ENCODE peak calls at places on chromosomes 5 and 9, in six cellular contexts. C is heart left ventricle, D is IMR-90, E is endothelial cell of umbilical vein, P is transverse colon, I is body of pancreas. O is an unnamed sample.

GRCh38 chr5:124906339-124907097 is 160.1 kb upstream of the ZNF608 start:
- DNase-seq in C (peak; percentile 81), D (peak; percentile 79), E (peak; percentile 89), P (peak; percentile 62), I (peak; percentile 85), O (peak; percentile 85)

GRCh38 chr5:54663876-54664275 is 146.3 kb downstream of the SNX18 start:
- DNase-seq in C (no peak), D (peak; percentile 96), E (no peak), P (peak; percentile 22), I (peak; percentile 59), O (peak; percentile 61)

GRCh38 chr5:126358525-126358924 is 64.7 kb upstream of the GRAMD2B start:
- DNase-seq in C (no peak), D (peak; percentile 49), E (no peak), P (no peak), I (no peak), O (no peak)

GRCh38 chr9:127949827-127950512 is 12.3 kb upstream of the DPM2 start:
- DNase-seq in C (peak; percentile 62), D (no peak), E (no peak), P (no peak), I (no peak), O (no peak)

GRCh38 chr9:16442622-16443021 is 427.8 kb downstream of the BNC2 start:
- DNase-seq in C (no peak), D (peak; percentile 58), E (no peak), P (no peak), I (no peak), O (peak; percentile 67)

GRCh38 chr5:98768160-98769005 is 5.1 kb upstream of the RGMB start:
- DNase-seq in C (peak; percentile 41), D (peak; percentile 73), E (peak; percentile 78), P (peak; percentile 61), I (peak; percentile 32), O (peak; percentile 29)

GRCh38 chr5:39274388-39275085 is 55.2 kb upstream of the FYB1 start:
- DNase-seq in C (no peak), D (no peak), E (peak; percentile 67), P (no peak), I (no peak), O (no peak)

GRCh38 chr9:136839229-136840139 is 2.8 kb upstream of the AJM1 start:
- DNase-seq in C (no peak), D (no peak), E (no peak), P (no peak), I (no peak), O (no peak)

GRCh38 chr5:154274828-154275185 is 84.3 kb downstream of the GALNT10 start:
- DNase-seq in C (no peak), D (peak; percentile 37), E (no peak), P (no peak), I (no peak), O (no peak)

GRCh38 chr5:96336351-96336985 is 96.6 kb downstream of the PCSK1 start:
- DNase-seq in C (peak; percentile 59), D (peak; percentile 93), E (peak; percentile 92), P (peak; percentile 79), I (peak; percentile 90), O (peak; percentile 65)

GRCh38 chr9:124399999-124400940 is 15.0 kb downstream of the PSMB7 start:
- DNase-seq in C (no peak), D (peak; percentile 44), E (no peak), P (no peak), I (no peak), O (no peak)

GRCh38 chr5:84304591-84304990 is 80.1 kb downstream of the EDIL3 start:
- DNase-seq in C (no peak), D (peak; percentile 12), E (peak; percentile 46), P (no peak), I (no peak), O (no peak)

GRCh38 chr5:124111886-124112285 is 599.9 kb downstream of the CSNK1G3 start:
- DNase-seq in C (no peak), D (peak; percentile 11), E (no peak), P (no peak), I (no peak), O (no peak)

GRCh38 chr9:133714606-133715294 is 23.4 kb downstream of the SARDH start:
- DNase-seq in C (peak; percentile 69), D (peak; percentile 84), E (no peak), P (no peak), I (peak; percentile 57), O (peak; percentile 76)

GRCh38 chr5:150109921-150110320 is 23.6 kb upstream of the CSF1R start:
- DNase-seq in C (no peak), D (no peak), E (no peak), P (no peak), I (no peak), O (peak; percentile 7)

GRCh38 chr5:4837489-4838058 is 302.6 kb upstream of the ADAMTS16 start:
- DNase-seq in C (no peak), D (no peak), E (no peak), P (no peak), I (no peak), O (no peak)

GRCh38 chr9:85040141-85040540 is 370.6 kb downstream of the NTRK2 start:
- DNase-seq in C (no peak), D (no peak), E (no peak), P (no peak), I (no peak), O (no peak)

GRCh38 chr5:172979778-172980177 is 3.8 kb upstream of the ATP6V0E1 start:
- DNase-seq in C (no peak), D (peak; percentile 67), E (no peak), P (no peak), I (no peak), O (no peak)

GRCh38 chr5:150245111-150245789 is 44.3 kb downstream of the CAMK2A start:
- DNase-seq in C (peak; percentile 77), D (peak; percentile 28), E (no peak), P (no peak), I (peak; percentile 12), O (peak; percentile 70)

GRCh38 chr9:79798450-79798849 is 226.7 kb downstream of the TLE4 start:
- DNase-seq in C (no peak), D (no peak), E (no peak), P (no peak), I (no peak), O (no peak)

GRCh38 chr5:121841900-121842299 is 9.8 kb upstream of the FTMT start:
- DNase-seq in C (no peak), D (no peak), E (no peak), P (no peak), I (no peak), O (no peak)

GRCh38 chr5:87770601-87771121 is 357.9 kb upstream of the CCNH start:
- DNase-seq in C (no peak), D (no peak), E (no peak), P (no peak), I (no peak), O (no peak)

GRCh38 chr5:1522601-1523479 is 920 bp downstream of the LPCAT1 start:
- DNase-seq in C (peak; percentile 30), D (no peak), E (no peak), P (peak; percentile 7), I (peak; percentile 10), O (peak; percentile 14)

GRCh38 chr5:145983461-145983860 is 47.1 kb downstream of the SH3RF2 start:
- DNase-seq in C (no peak), D (no peak), E (no peak), P (no peak), I (no peak), O (no peak)

GRCh38 chr9:126852289-126852688 is 8.2 kb upstream of the ZBTB34 start:
- DNase-seq in C (no peak), D (no peak), E (no peak), P (no peak), I (no peak), O (no peak)

GRCh38 chr5:16791036-16791705 is 144.9 kb downstream of the MYO10 start:
- DNase-seq in C (no peak), D (peak; percentile 74), E (peak; percentile 79), P (no peak), I (peak; percentile 48), O (no peak)

GRCh38 chr5:42851441-42851840 is 39.7 kb upstream of the SELENOP start:
- DNase-seq in C (no peak), D (no peak), E (no peak), P (no peak), I (no peak), O (no peak)

GRCh38 chr9:69696802-69697201 is 24.6 kb upstream of the APBA1 start:
- DNase-seq in C (no peak), D (no peak), E (no peak), P (no peak), I (no peak), O (no peak)

GRCh38 chr5:157280927-157281326 is 15.0 kb downstream of the CYFIP2 start:
- DNase-seq in C (no peak), D (peak; percentile 14), E (peak; percentile 20), P (no peak), I (no peak), O (no peak)

GRCh38 chr5:14790220-14790619 is 81.4 kb downstream of the ANKH start:
- DNase-seq in C (no peak), D (peak; percentile 18), E (peak; percentile 42), P (no peak), I (no peak), O (no peak)

GRCh38 chr9:76109953-76110352 is 219.5 kb downstream of the PCSK5 start:
- DNase-seq in C (no peak), D (peak; percentile 22), E (no peak), P (no peak), I (no peak), O (no peak)

GRCh38 chr9:35814841-35815543 is at the start of gene HINT2:
- DNase-seq in C (peak; percentile 96), D (peak; percentile 99), E (peak; percentile 99), P (peak; percentile 99), I (peak; percentile 98), O (peak; percentile 94)
- TF ChIP-seq POLR2A in C (peak; percentile 86), D (peak; percentile 41), E (peak; percentile 93), P (peak; percentile 97), I (peak; percentile 94), O (peak; percentile 91)

GRCh38 chr5:138752341-138752950 is 779 bp upstream of the CTNNA1 start:
- DNase-seq in C (peak; percentile 23), D (no peak), E (no peak), P (peak; percentile 25), I (peak; percentile 53), O (peak; percentile 21)
- TF ChIP-seq CTCF in C (no peak), D (no peak), E (no peak), P (no peak), I (peak; percentile 30), O (no peak)

GRCh38 chr5:56749842-56750241 is 65.5 kb upstream of the MAP3K1 start:
- DNase-seq in C (no peak), D (no peak), E (no peak), P (no peak), I (no peak), O (no peak)

GRCh38 chr5:56740868-56741267 is 74.5 kb upstream of the MAP3K1 start:
- DNase-seq in C (no peak), D (no peak), E (no peak), P (no peak), I (no peak), O (no peak)

GRCh38 chr5:56740000-56740399 is 75.3 kb upstream of the MAP3K1 start:
- DNase-seq in C (no peak), D (no peak), E (peak; percentile 11), P (no peak), I (no peak), O (no peak)

GRCh38 chr5:56746553-56746952 is 68.8 kb upstream of the MAP3K1 start:
- DNase-seq in C (no peak), D (no peak), E (no peak), P (no peak), I (no peak), O (no peak)

GRCh38 chr5:56745864-56746263 is 69.5 kb upstream of the MAP3K1 start:
- DNase-seq in C (no peak), D (no peak), E (no peak), P (no peak), I (no peak), O (no peak)
- H3K4me3 ChIP-seq in C (no peak overlapping the region), D (no peak overlapping the region), E (no peak overlapping the region), P (no peak overlapping the region), I (no peak overlapping the region), O (no peak overlapping the region)

GRCh38 chr5:142024771-142025304 is 12.0 kb upstream of the GNPDA1 start:
- DNase-seq in C (peak; percentile 88), D (peak; percentile 80), E (peak; percentile 80), P (peak; percentile 85), I (peak; percentile 85), O (peak; percentile 80)
- TF ChIP-seq POLR2A in C (no peak), D (no peak), E (peak; percentile 73), P (peak; percentile 32), I (peak; percentile 48), O (peak; percentile 35)

O was measured in uterus.